ENCODE peak calls at places on chromosome 1, in four cellular contexts. A, Z, C and Y are unnamed samples.

GRCh38 chr1:86516366-86516765 is 30.5 kb upstream of the CLCA4 start:
- DNase-seq in Z (no peak), A (no peak), C (no peak), Y (no peak)

GRCh38 chr1:116738673-116739370 is 15.4 kb upstream of the CD2 start:
- DNase-seq in Z (no peak), C (peak), A (no peak), Y (no peak)

GRCh38 chr1:53545663-53546408 is 86.6 kb downstream of the DMRTB1 start:
- DNase-seq in C (no peak), Z (no peak), A (no peak), Y (no peak)

GRCh38 chr1:225253784-225254183 is 174.1 kb downstream of the LBR start:
- DNase-seq in A (no peak), C (no peak), Z (no peak), Y (no peak)

GRCh38 chr1:62783736-62784508 is at the start of gene ATG4C:
- DNase-seq in Z (peak), C (peak), A (peak), Y (peak)

GRCh38 chr1:215156232-215156631 is 73.7 kb downstream of the KCNK2 start:
- DNase-seq in C (no peak), Z (peak), A (no peak), Y (no peak)

GRCh38 chr1:224733021-224733911 is 117.1 kb downstream of the CNIH3 start:
- DNase-seq in A (no peak), C (peak), Z (peak), Y (peak)

GRCh38 chr1:49136738-49137251 is 360.1 kb upstream of the BEND5 start:
- DNase-seq in Z (no peak), C (no peak), A (no peak), Y (no peak)

GRCh38 chr1:206479164-206480125 is 9.2 kb downstream of the IKBKE start:
- DNase-seq in Z (peak), C (peak), A (peak), Y (peak)

GRCh38 chr1:96370752-96371151 is 350.8 kb upstream of the PTBP2 start:
- DNase-seq in A (no peak), C (no peak), Z (peak), Y (no peak)